ENCODE peak calls at places on chromosomes 1 and 21, in five cellular contexts. A is DND-41, J is GM23248, M is BJ, V is WERI-Rb-1. N is an unnamed sample.
A peak's percentile ranks its signal among the peaks of the same experiment; 100 is the strongest.

GRCh38 chr1:97013904-97014303 is 292.3 kb downstream of the PTBP2 start:
- DNase-seq in A (no peak), J (peak; percentile 47), M (no peak), V (no peak), N (no peak)

GRCh38 chr1:240582953-240583352 is 29.0 kb downstream of the GREM2 start:
- DNase-seq in A (no peak), J (peak; percentile 73), M (no peak), V (no peak), N (no peak)

GRCh38 chr1:54614558-54614957 is 8.8 kb downstream of the FAM151A start:
- DNase-seq in A (no peak), J (no peak), M (no peak), V (no peak), N (no peak)

GRCh38 chr21:39730418-39731107 is 14.4 kb upstream of the IGSF5 start:
- DNase-seq in A (no peak), J (no peak), M (no peak), V (no peak), N (no peak)

GRCh38 chr1:107689157-107689556 is 275.8 kb downstream of the VAV3 start:
- DNase-seq in A (no peak), J (peak; percentile 12), M (no peak), V (no peak), N (no peak)

GRCh38 chr1:90712931-90713618 is 4.0 kb downstream of the BARHL2 start:
- DNase-seq in A (no peak), J (no peak), M (no peak), V (no peak), N (no peak)

GRCh38 chr1:43936470-43937151 is 3.0 kb downstream of the ARTN start:
- DNase-seq in A (no peak), J (peak; percentile 69), M (no peak), V (peak; percentile 68), N (no peak)

GRCh38 chr1:74423476-74423875 is 88.9 kb downstream of the LRRC53 start:
- DNase-seq in A (no peak), J (no peak), M (no peak), V (no peak), N (no peak)

GRCh38 chr1:2016123-2016522 is 3.0 kb upstream of the GABRD start:
- DNase-seq in A (no peak), J (no peak), M (no peak), V (no peak), N (no peak)

GRCh38 chr1:71788113-71788512 is 494.2 kb downstream of the NEGR1 start:
- DNase-seq in A (no peak), J (peak; percentile 3), M (no peak), V (no peak), N (no peak)

GRCh38 chr1:208476825-208477170 is 232.6 kb upstream of the PLXNA2 start:
- DNase-seq in A (no peak), J (no peak), M (no peak), V (no peak), N (no peak)

GRCh38 chr1:25619101-25619890 is 2.7 kb downstream of the MAN1C1 start:
- DNase-seq in A (peak; percentile 51), J (peak; percentile 32), M (no peak), V (peak; percentile 91), N (peak; percentile 38)

GRCh38 chr1:25617626-25618432 is 1.2 kb downstream of the MAN1C1 start:
- DNase-seq in A (no peak), J (peak; percentile 24), M (no peak), V (no peak), N (no peak)

GRCh38 chr1:25620211-25620610 is 3.6 kb downstream of the MAN1C1 start:
- DNase-seq in A (no peak), J (no peak), M (no peak), V (no peak), N (peak; percentile 82)

GRCh38 chr1:25616932-25617625 is 488 bp downstream of the MAN1C1 start:
- DNase-seq in A (peak; percentile 24), J (peak; percentile 29), M (no peak), V (no peak), N (peak; percentile 42)

GRCh38 chr1:25618433-25618808 is 1.8 kb downstream of the MAN1C1 start:
- DNase-seq in A (no peak), J (no peak), M (no peak), V (no peak), N (no peak)
- H3K4me3 ChIP-seq in A (no peak overlapping the region), J (no peak overlapping the region), M (no peak overlapping the region), V (peak overlapping the region; percentile 60), N (no peak overlapping the region)

GRCh38 chr1:236686815-236687160 is 489 bp downstream of the ACTN2 start:
- DNase-seq in A (no peak), J (no peak), M (no peak), V (peak; percentile 34), N (no peak)
- H3K4me3 ChIP-seq in A (no peak overlapping the region), J (peak overlapping the region; percentile 59), M (peak overlapping the region; percentile 26), V (peak overlapping the region; percentile 43), N (no peak overlapping the region)

DNA sequence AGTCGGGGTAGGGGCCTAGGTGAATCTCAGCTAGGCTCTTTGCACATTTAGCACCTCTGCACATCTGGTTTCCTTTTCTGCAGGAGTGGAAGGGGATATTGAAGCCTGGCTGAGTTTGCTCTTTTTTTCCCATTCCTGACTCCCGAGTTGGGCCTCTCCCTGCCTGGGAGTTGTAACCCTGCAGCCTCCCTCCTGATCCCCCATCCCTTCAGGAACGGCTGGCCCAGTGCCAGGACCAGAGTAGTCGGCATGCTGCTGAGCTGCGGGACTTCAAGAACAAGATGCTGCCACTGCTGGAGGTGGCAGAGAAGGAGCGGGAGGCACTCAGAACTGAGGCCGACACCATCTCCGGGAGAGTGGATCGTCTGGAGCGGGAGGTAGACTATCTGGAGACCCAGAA is 846 bp downstream of the OLFML3 start:
- DNase-seq in A (no peak), J (peak; percentile 62), M (no peak), V (no peak), N (no peak)
- H3K4me3 ChIP-seq in A (no peak overlapping the region), J (peak overlapping the region; percentile 74), M (peak overlapping the region; percentile 45), V (no peak overlapping the region), N (no peak overlapping the region)

GRCh38 chr21:43961382-43961909 is 50.7 kb upstream of the TRAPPC10 start:
- DNase-seq in A (no peak), J (no peak), M (no peak), V (no peak), N (no peak)

GRCh38 chr21:43958364-43959158 is 53.5 kb upstream of the TRAPPC10 start:
- DNase-seq in A (no peak), J (no peak), M (no peak), V (no peak), N (peak; percentile 50)

GRCh38 chr21:43957629-43958362 is 54.3 kb upstream of the TRAPPC10 start:
- DNase-seq in A (no peak), J (no peak), M (no peak), V (no peak), N (peak; percentile 81)

GRCh38 chr21:43957128-43957571 is 55.0 kb upstream of the TRAPPC10 start:
- DNase-seq in A (no peak), J (no peak), M (no peak), V (no peak), N (no peak)

DNA sequence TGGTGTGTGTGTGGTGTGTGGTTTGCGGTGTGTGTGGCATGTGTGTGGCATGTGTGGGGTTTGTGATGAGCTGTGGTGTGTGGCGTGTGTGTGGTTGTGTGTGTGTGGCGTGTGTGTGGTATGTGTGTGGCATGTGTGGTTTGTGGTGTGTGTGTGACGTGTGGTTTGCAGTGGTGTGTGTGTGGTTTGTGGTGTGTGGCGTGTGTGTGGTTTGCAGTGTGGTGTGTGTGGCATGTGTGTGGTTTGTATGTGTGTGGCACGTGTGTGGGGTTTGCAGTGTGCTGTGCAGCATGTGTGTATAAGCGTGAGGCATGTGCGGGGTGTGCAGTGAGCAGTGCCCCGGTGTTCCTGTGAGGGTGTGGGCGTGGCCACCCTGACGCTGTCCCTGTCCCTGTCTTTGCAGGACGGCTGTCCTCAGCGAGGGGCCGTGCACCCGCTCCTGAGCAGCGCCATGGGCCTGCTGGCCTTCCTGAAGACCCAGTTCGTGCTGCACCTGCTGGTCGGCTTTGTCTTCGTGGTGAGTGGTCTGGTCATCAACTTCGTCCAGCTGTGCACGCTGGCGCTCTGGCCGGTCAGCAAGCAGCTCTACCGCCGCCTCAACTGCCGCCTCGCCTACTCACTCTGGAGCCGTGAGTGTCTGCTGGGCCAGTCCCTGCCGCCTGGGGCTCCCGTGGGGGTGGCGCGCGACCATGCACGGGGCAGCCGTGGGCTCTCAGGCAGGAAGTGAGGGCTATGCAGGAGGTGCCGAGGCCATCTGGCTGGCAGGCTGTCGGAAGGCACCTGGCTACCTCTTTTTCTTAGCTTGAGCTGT is 52.7 kb upstream of the TRAPPC10 start:
- DNase-seq in A (no peak), J (no peak), M (no peak), V (no peak), N (no peak)
- H3K4me3 ChIP-seq in A (no peak overlapping the region), J (no peak overlapping the region), M (no peak overlapping the region), V (no peak overlapping the region), N (no peak overlapping the region)

GRCh38 chr1:46277658-46278373 is 25.6 kb downstream of the LRRC41 start:
- DNase-seq in A (no peak), J (no peak), M (no peak), V (no peak), N (no peak)
- H3K4me3 ChIP-seq in A (no peak overlapping the region), J (no peak overlapping the region), M (no peak overlapping the region), V (no peak overlapping the region), N (no peak overlapping the region)

GRCh38 chr1:104190821-104191220 is 441.1 kb downstream of the AMY1C start:
- DNase-seq in A (no peak), J (no peak), M (no peak), V (no peak), N (no peak)

GRCh38 chr1:104189207-104189606 is 439.5 kb downstream of the AMY1C start:
- DNase-seq in A (no peak), J (no peak), M (no peak), V (no peak), N (no peak)
- H3K4me3 ChIP-seq in A (no peak overlapping the region), J (no peak overlapping the region), M (no peak overlapping the region), V (no peak overlapping the region), N (no peak overlapping the region)